ENCODE peak calls at places on chromosomes 7 and 10, in five cellular contexts. E, M, K, O and I are unnamed samples.

GRCh38 chr7:151736403-151736909 is 140.5 kb downstream of the PRKAG2 start:
- DNase-seq in E (peak; percentile 95), O (peak; percentile 56), K (peak; percentile 92), M (peak; percentile 92), I (peak; percentile 76)

GRCh38 chr10:89119651-89120050 is 87.5 kb downstream of the CH25H start:
- DNase-seq in M (no peak), K (peak; percentile 67), O (no peak), E (no peak), I (no peak)

GRCh38 chr10:17229717-17229966 is 1.6 kb downstream of the VIM start:
- DNase-seq in K (no peak), M (no peak), E (peak; percentile 55), O (peak; percentile 32), I (peak; percentile 47)

GRCh38 chr7:42096681-42097637 is 140.1 kb downstream of the GLI3 start:
- DNase-seq in E (peak; percentile 79), M (peak; percentile 79), O (no peak), K (no peak), I (no peak)

GRCh38 chr10:67607472-67607871 is 88.5 kb downstream of the CTNNA3 start:
- DNase-seq in E (peak; percentile 47), K (peak; percentile 47), M (peak; percentile 27), O (peak; percentile 42), I (no peak)

GRCh38 chr10:100163704-100164621 is 21.9 kb downstream of the ERLIN1 start:
- DNase-seq in K (no peak), O (peak; percentile 59), E (no peak), M (no peak), I (no peak)

GRCh38 chr10:91250341-91250740 is 29.9 kb downstream of the PCGF5 start:
- DNase-seq in O (no peak), E (no peak), M (no peak), K (no peak), I (no peak)

GRCh38 chr7:106047818-106048490 is 64.2 kb downstream of the SYPL1 start:
- DNase-seq in K (no peak), E (no peak), M (no peak), O (peak; percentile 85), I (no peak)

GRCh38 chr7:156073366-156074052 is 261.2 kb upstream of the SHH start:
- DNase-seq in K (no peak), O (no peak), M (no peak), E (no peak), I (no peak)

GRCh38 chr10:132365102-132365501 is 31.9 kb upstream of the PWWP2B start:
- DNase-seq in O (no peak), M (no peak), K (no peak), E (no peak), I (no peak)

GRCh38 chr10:132907901-132908620 is 34.3 kb downstream of the CFAP46 start:
- DNase-seq in E (no peak), O (no peak), K (no peak), M (no peak), I (no peak)

GRCh38 chr7:111591-111990 is 80.8 kb upstream of the FAM20C start:
- DNase-seq in O (no peak), E (no peak), K (no peak), M (no peak), I (no peak)

GRCh38 chr10:131162211-131162610 is 149.3 kb downstream of the TCERG1L start:
- DNase-seq in O (no peak), M (no peak), K (no peak), E (no peak), I (no peak)

GRCh38 chr10:73886625-73887024 is 12.3 kb upstream of the CAMK2G start:
- DNase-seq in E (peak; percentile 17), K (no peak), M (no peak), O (peak; percentile 73), I (no peak)

GRCh38 chr10:370222-370825 is 235.1 kb downstream of the ZMYND11 start:
- DNase-seq in M (peak; percentile 74), E (peak; percentile 79), O (no peak), K (no peak), I (no peak)

GRCh38 chr10:1957057-1957456 is 219.7 kb upstream of the ADARB2 start:
- DNase-seq in E (no peak), O (no peak), K (no peak), M (no peak), I (no peak)

DNA sequence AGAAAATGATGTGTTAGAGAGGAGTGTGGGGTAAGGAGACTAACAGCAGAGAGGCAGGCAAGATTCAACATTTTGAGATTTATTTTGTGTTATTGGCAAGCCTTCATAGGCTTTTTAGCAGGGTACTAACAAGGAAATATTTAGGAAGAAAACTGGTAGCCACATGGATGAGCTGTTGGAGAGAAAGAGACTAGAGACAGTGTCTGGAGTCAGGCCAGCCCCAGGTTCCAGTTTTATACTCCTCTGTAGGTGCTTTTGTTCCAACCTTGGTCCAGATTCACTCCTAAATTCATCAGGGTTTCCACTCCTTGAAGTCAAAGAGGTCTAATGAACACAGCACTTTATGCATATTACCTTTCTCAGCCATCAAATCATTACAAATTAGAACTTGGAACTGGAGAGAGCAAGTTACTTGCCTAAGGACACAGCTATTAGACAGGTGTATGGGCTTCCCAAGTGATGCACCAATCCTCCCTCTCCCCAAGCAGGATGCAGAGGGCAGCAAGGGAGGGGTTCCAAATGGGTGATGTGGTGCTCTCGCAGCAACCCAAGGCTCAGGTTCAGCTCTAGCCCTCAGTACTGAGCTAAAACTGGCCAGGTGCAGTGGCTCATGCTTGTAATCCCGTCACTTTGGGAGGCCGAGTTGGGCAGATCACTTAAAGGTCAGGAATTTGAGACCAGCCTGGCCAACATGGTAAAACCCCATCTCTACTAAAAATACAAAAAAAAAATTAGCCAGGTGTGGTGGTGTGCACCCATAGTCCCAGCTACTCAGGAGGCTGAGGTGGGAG is 40.9 kb downstream of the GPRIN2 start:
- DNase-seq in O (no peak), K (no peak), E (no peak), M (no peak), I (no peak)
- H3K27me3 ChIP-seq in O (no peaks in the 10 kb centered on the region), K (no peaks in the 10 kb centered on the region), E (no peaks in the 10 kb centered on the region), M (no peaks in the 10 kb centered on the region), I (no peaks in the 10 kb centered on the region)

DNA sequence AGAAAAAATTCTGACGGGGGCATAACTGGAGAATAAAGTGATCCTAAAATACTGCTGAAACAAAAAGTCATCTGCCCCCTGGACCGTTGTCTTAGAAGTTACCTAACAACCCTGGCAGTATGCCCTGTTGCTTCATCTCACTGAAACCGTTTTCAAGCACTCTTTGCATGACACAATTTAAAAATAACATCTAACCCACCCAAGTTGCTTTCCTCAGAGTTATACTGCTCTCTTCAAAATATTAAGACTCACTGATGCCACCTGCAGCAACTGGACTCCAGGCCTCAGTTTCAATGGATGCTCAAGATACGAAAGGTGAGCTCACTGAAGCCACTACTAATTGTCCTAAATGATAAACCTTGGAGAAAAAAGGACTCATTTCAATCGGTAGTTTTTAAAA is 57.4 kb downstream of the CDK6 start:
- DNase-seq in O (no peak), M (peak; percentile 70), K (no peak), E (peak; percentile 79), I (no peak)
- TF ChIP-seq CTCF in O (no peak), M (no peak), K (no peak), E (no peak), I (no peak)

GRCh38 chr10:49152037-49152436 is 18.2 kb upstream of the FAM170B start:
- DNase-seq in M (no peak), O (no peak), K (no peak), E (no peak), I (no peak)

GRCh38 chr10:49151481-49151880 is 17.7 kb upstream of the FAM170B start:
- DNase-seq in O (no peak), M (no peak), E (no peak), K (no peak), I (no peak)

GRCh38 chr10:49151025-49151445 is 17.2 kb upstream of the FAM170B start:
- DNase-seq in O (no peak), K (no peak), M (no peak), E (no peak), I (no peak)

GRCh38 chr10:49152663-49153062 is 18.8 kb upstream of the FAM170B start:
- DNase-seq in M (no peak), E (no peak), K (no peak), O (no peak), I (no peak)

DNA sequence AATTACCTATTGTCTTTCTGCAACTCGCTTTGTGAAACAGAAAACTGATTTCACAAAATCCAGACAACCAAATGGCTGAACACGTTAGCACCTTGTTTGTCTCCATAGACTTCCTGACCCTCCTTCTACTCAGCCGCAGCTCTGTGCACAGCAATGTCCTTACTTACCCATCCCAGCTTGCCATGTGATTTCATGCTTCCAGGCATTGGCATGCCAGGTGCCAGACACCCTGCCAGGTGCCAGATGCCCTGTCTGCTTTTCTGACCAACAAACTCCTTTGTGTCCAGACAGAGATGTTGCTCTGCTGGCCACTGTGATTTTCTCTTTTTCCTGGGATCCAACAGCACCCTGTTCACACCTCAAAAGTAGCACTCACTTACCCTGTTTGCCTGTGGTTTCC is 16.1 kb upstream of the FAM170B start:
- DNase-seq in E (no peak), K (no peak), O (no peak), M (no peak), I (no peak)
- H3K27me3 ChIP-seq in E (peaks cover 2% of the 10 kb centered on the region), K (no peaks in the 10 kb centered on the region), O (no peaks in the 10 kb centered on the region), M (peaks cover 6% of the 10 kb centered on the region), I (no peaks in the 10 kb centered on the region)

GRCh38 chr10:102230861-102231356 is 4.8 kb downstream of the ELOVL3 start:
- DNase-seq in O (no peak), K (no peak), E (no peak), M (no peak), I (peak; percentile 49)
- TF ChIP-seq CTCF in O (peak; percentile 53), K (peak; percentile 44), E (peak; percentile 21), M (no peak), I (no peak)

GRCh38 chr7:114715907-114716306 is 206.0 kb upstream of the MDFIC start:
- DNase-seq in M (peak; percentile 45), E (peak; percentile 51), O (peak; percentile 60), K (no peak), I (no peak)

GRCh38 chr7:114708646-114709045 is 213.2 kb upstream of the MDFIC start:
- DNase-seq in K (no peak), E (no peak), O (no peak), M (no peak), I (no peak)

GRCh38 chr7:114710495-114710894 is 211.4 kb upstream of the MDFIC start:
- DNase-seq in O (no peak), M (no peak), E (no peak), K (no peak), I (no peak)

GRCh38 chr7:114711244-114711643 is 210.7 kb upstream of the MDFIC start:
- DNase-seq in K (no peak), O (peak; percentile 41), M (peak; percentile 10), E (peak; percentile 15), I (no peak)
- H3K27me3 ChIP-seq in K (no peaks in the 10 kb centered on the region), O (no peaks in the 10 kb centered on the region), M (no peaks in the 10 kb centered on the region), E (no peaks in the 10 kb centered on the region), I (no peaks in the 10 kb centered on the region)

DNA sequence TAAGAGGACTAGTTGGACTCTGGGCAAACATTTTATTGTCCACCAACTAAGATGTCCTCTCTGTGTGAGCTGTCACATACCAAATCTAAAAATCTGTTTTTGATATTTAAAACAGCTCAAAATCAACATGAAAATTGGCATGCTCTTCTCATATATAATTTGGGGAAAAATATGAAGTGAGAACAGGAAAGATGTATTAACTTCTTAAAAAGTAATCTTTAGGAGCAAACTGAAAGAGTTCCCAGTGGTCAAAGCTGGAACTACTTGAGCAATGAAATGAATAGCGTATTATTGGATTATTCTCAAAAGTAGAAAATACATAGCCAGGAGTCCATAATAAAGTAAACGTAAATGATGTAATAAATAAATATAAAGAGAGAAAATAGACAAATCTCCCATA is 147.2 kb downstream of the DYNC1I1 start:
- DNase-seq in K (no peak), O (no peak), M (no peak), E (no peak), I (no peak)
- TF ChIP-seq CTCF in K (no peak), O (no peak), M (peak; percentile 4), E (peak; percentile 31), I (peak; percentile 1)

GRCh38 chr10:129962092-129962494 is 2.0 kb downstream of the EBF3 start:
- DNase-seq in K (no peak), O (no peak), E (no peak), M (no peak), I (no peak)
- H3K27me3 ChIP-seq in K (peaks cover 89% of the 10 kb centered on the region), O (peaks cover 54% of the 10 kb centered on the region), E (peaks cover 75% of the 10 kb centered on the region), M (peaks cover 80% of the 10 kb centered on the region), I (peaks cover 4% of the 10 kb centered on the region)